ENCODE peak calls at places on chromosomes 5 and 9, in four cellular contexts. One of them, this sample, is unnamed.

GRCh38 chr9:39588056-39588814 is 232.8 kb downstream of the SPATA31A1 start:
- DNase-seq in BE2C: no peak
- DNase-seq in mesothelial cell of epicardium: no peak
- DNase-seq in GM23338: no peak
- DNase-seq in this sample: peak

GRCh38 chr5:111028865-111029264 is 42.6 kb upstream of the TSLP start:
- DNase-seq in BE2C: no peak
- DNase-seq in mesothelial cell of epicardium: no peak
- DNase-seq in GM23338: no peak
- DNase-seq in this sample: no peak

GRCh38 chr5:122259995-122260394 is 52.0 kb upstream of the SNCAIP start:
- DNase-seq in BE2C: no peak
- DNase-seq in mesothelial cell of epicardium: no peak
- DNase-seq in GM23338: no peak
- DNase-seq in this sample: no peak

GRCh38 chr5:150503977-150504620 is 3.8 kb upstream of the NDST1 start:
- DNase-seq in BE2C: peak
- DNase-seq in mesothelial cell of epicardium: no peak
- DNase-seq in GM23338: no peak
- DNase-seq in this sample: no peak

GRCh38 chr5:154466671-154467070 is 11.4 kb downstream of the HAND1 start:
- DNase-seq in BE2C: no peak
- DNase-seq in mesothelial cell of epicardium: no peak
- DNase-seq in GM23338: peak
- DNase-seq in this sample: no peak

GRCh38 chr9:127417130-127418036 is 6.8 kb upstream of the ZNF79 start:
- DNase-seq in BE2C: peak
- DNase-seq in mesothelial cell of epicardium: no peak
- DNase-seq in GM23338: no peak
- DNase-seq in this sample: no peak

GRCh38 chr9:128723352-128723865 is 518 bp downstream of the ZDHHC12 start:
- DNase-seq in BE2C: no peak
- DNase-seq in mesothelial cell of epicardium: no peak
- DNase-seq in GM23338: no peak
- DNase-seq in this sample: no peak

GRCh38 chr9:86794356-86795046 is 152.8 kb downstream of the GAS1 start:
- DNase-seq in BE2C: no peak
- DNase-seq in mesothelial cell of epicardium: no peak
- DNase-seq in GM23338: no peak
- DNase-seq in this sample: no peak

GRCh38 chr5:133830281-133830680 is 138.1 kb downstream of the C5orf15 start:
- DNase-seq in BE2C: no peak
- DNase-seq in mesothelial cell of epicardium: no peak
- DNase-seq in GM23338: no peak
- DNase-seq in this sample: no peak

GRCh38 chr5:1919209-1919566 is 36.5 kb upstream of the IRX4 start:
- DNase-seq in BE2C: no peak
- DNase-seq in mesothelial cell of epicardium: peak
- DNase-seq in GM23338: no peak
- DNase-seq in this sample: no peak

GRCh38 chr5:138095100-138095907 is 11.5 kb downstream of the WNT8A start:
- DNase-seq in BE2C: no peak
- DNase-seq in mesothelial cell of epicardium: no peak
- DNase-seq in GM23338: peak
- DNase-seq in this sample: no peak

GRCh38 chr5:141343242-141343952 is at the start of gene PCDHGA3:
- DNase-seq in BE2C: peak
- DNase-seq in mesothelial cell of epicardium: no peak
- DNase-seq in GM23338: peak
- DNase-seq in this sample: no peak
- TF ChIP-seq CTCF in BE2C: peak
- TF ChIP-seq CTCF in mesothelial cell of epicardium: no peak
- TF ChIP-seq CTCF in GM23338: peak
- TF ChIP-seq CTCF in this sample: peak

DNA sequence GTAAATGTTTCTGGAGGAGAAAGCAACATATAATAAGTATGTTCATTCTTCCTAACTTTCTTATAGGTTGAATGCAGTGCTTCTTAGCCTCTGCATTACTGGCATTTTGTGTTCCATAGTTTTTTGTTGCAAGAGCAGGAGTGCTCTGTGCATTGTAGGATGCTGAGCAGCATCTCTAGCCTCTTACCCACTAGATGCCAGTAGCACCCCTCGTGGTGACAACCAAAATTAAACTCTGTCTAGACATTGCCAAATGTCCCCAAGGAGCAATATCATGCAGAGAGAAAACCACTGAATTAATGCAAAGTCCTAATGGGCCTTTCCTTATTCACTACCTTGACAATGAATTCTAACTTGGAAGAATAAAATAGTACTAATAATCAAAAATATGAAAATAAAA is 147.0 kb downstream of the GLIS3 start:
- DNase-seq in BE2C: no peak
- DNase-seq in mesothelial cell of epicardium: no peak
- DNase-seq in GM23338: no peak
- DNase-seq in this sample: no peak
- TF ChIP-seq CTCF in BE2C: no peak
- TF ChIP-seq CTCF in mesothelial cell of epicardium: no peak
- TF ChIP-seq CTCF in GM23338: no peak
- TF ChIP-seq CTCF in this sample: peak

GRCh38 chr5:76787237-76787636 is 31.6 kb upstream of the F2RL1 start:
- DNase-seq in BE2C: no peak
- DNase-seq in mesothelial cell of epicardium: peak
- DNase-seq in GM23338: no peak
- DNase-seq in this sample: no peak
- TF ChIP-seq CTCF in BE2C: no peak
- TF ChIP-seq CTCF in mesothelial cell of epicardium: no peak
- TF ChIP-seq CTCF in GM23338: no peak
- TF ChIP-seq CTCF in this sample: no peak

GRCh38 chr9:17900604-17901003 is 321.7 kb downstream of the SH3GL2 start:
- DNase-seq in BE2C: no peak
- DNase-seq in mesothelial cell of epicardium: no peak
- DNase-seq in GM23338: no peak
- DNase-seq in this sample: no peak

GRCh38 chr9:17906841-17907779 is 328.2 kb downstream of the SH3GL2 start:
- DNase-seq in BE2C: no peak
- DNase-seq in mesothelial cell of epicardium: no peak
- DNase-seq in GM23338: peak
- DNase-seq in this sample: peak

GRCh38 chr9:17907780-17908513 is 329.1 kb downstream of the SH3GL2 start:
- DNase-seq in BE2C: no peak
- DNase-seq in mesothelial cell of epicardium: no peak
- DNase-seq in GM23338: no peak
- DNase-seq in this sample: no peak

GRCh38 chr9:17906204-17906840 is 327.5 kb downstream of the SH3GL2 start:
- DNase-seq in BE2C: no peak
- DNase-seq in mesothelial cell of epicardium: peak
- DNase-seq in GM23338: peak
- DNase-seq in this sample: peak

DNA sequence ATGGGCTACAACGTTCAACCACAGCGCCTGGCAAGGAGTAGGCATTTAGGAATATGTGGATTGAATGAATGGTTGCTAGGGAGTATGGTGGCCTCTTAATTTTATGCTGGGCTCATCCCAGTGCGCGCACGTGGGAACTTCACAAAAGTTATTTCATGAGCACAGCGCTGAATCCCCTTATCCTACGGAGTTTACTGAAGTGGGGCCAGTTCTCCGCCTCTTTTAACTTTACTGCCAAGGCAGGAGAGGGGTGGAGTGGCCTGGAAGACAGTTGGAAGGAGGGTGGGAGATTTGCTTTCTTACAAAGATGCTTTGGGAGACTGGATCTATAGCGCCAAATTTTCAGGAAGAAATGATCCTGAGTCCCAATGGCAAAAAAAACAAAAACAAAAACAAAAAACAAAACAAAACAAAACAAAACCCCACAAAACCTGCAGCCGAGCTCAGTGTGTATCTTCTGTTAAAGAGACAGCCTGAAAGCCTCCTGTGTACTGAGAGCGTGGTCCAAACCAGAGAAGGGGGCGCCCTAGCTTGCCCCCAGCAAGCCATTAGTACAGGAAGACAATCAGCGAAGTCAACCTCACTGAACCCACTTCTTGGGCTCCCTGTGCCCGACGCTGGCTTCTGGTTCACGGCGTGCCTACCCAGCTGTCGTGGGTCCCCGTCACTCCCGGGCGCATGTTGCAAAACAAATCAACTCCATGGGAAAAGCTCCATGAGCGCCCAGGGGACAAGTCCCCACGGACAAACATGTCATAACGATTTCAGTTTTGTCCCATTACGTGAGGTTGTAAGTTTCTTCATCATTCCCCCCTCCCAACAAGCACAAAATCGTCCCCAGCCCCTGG is 326.7 kb downstream of the SH3GL2 start:
- DNase-seq in BE2C: no peak
- DNase-seq in mesothelial cell of epicardium: peak
- DNase-seq in GM23338: peak
- DNase-seq in this sample: peak
- TF ChIP-seq CTCF in BE2C: no peak
- TF ChIP-seq CTCF in mesothelial cell of epicardium: no peak
- TF ChIP-seq CTCF in GM23338: peak
- TF ChIP-seq CTCF in this sample: no peak

This sample was measured in GM13977.